ENCODE peak calls at places on chromosomes 13 and 19, in five cellular contexts. N, O, Z, C and A are unnamed samples.

GRCh38 chr19:11736696-11737095 is 2.0 kb downstream of the ZNF823 start:
- DNase-seq in N (no peak), O (peak), C (no peak), Z (no peak), A (peak)

GRCh38 chr19:5828661-5829566 is 10.6 kb downstream of the FUT6 start:
- DNase-seq in N (no peak), C (no peak), Z (no peak), O (no peak), A (peak)

GRCh38 chr13:89925107-89925506 is 1422.4 kb upstream of the MIR17HG start:
- DNase-seq in Z (peak), C (no peak), O (no peak), N (no peak), A (no peak)

GRCh38 chr13:108269601-108270328 is at the start of gene TNFSF13B:
- DNase-seq in C (peak), O (peak), N (peak), Z (peak), A (peak)

GRCh38 chr19:42023121-42023942 is 29.3 kb upstream of the ATP1A3 start:
- DNase-seq in O (no peak), Z (peak), C (peak), N (no peak), A (peak)

GRCh38 chr19:51719251-51719901 is 4.4 kb downstream of the HAS1 start:
- DNase-seq in N (no peak), O (no peak), C (no peak), Z (no peak), A (no peak)

GRCh38 chr13:107834717-107835116 is 380.6 kb downstream of the LIG4 start:
- DNase-seq in N (no peak), Z (no peak), C (no peak), O (no peak), A (no peak)

GRCh38 chr19:38650911-38651584 is 3.6 kb downstream of the ACTN4 start:
- DNase-seq in Z (no peak), C (no peak), O (peak), N (no peak), A (no peak)

GRCh38 chr19:38285567-38285966 is 18.5 kb upstream of the C19orf33 start:
- DNase-seq in O (no peak), N (no peak), Z (no peak), C (no peak), A (no peak)

GRCh38 chr13:67369895-67370660 is 139.9 kb upstream of the PCDH9 start:
- DNase-seq in C (no peak), N (no peak), Z (no peak), O (no peak), A (no peak)

GRCh38 chr19:47598407-47599349 is 10.3 kb upstream of the BICRA start:
- DNase-seq in Z (no peak), O (peak), N (peak), C (no peak), A (no peak)

GRCh38 chr19:45769821-45770191 is 754 bp upstream of the SIX5 start:
- DNase-seq in Z (no peak), C (no peak), O (peak), N (peak), A (no peak)

GRCh38 chr13:33285420-33286124 is at the start of gene STARD13:
- DNase-seq in O (peak), C (no peak), N (peak), Z (peak), A (peak)

GRCh38 chr13:45851171-45851889 is at the start of gene SIAH3:
- DNase-seq in C (no peak), O (peak), N (no peak), Z (no peak), A (no peak)

GRCh38 chr19:52665529-52665928 is 27.4 kb upstream of the ZNF83 start:
- DNase-seq in N (no peak), Z (no peak), O (no peak), C (no peak), A (no peak)

GRCh38 chr19:30731596-30731995 is 359.4 kb downstream of the ZNF536 start:
- DNase-seq in N (no peak), C (no peak), O (no peak), Z (no peak), A (no peak)

GRCh38 chr13:57862879-57863278 is 231.3 kb downstream of the PCDH17 start:
- DNase-seq in N (no peak), O (no peak), Z (no peak), C (no peak), A (no peak)

GRCh38 chr13:77113496-77113895 is 86.5 kb upstream of the FBXL3 start:
- DNase-seq in O (no peak), Z (no peak), N (no peak), C (no peak), A (no peak)

GRCh38 chr13:85825454-85825853 is 26.2 kb upstream of the SLITRK6 start:
- DNase-seq in C (no peak), N (no peak), Z (no peak), O (no peak), A (no peak)

GRCh38 chr19:58229255-58229639 is 533 bp downstream of the ZNF544 start:
- DNase-seq in N (no peak), C (no peak), O (no peak), Z (peak), A (no peak)

GRCh38 chr13:110466261-110466660 is 95.3 kb downstream of the RAB20 start:
- DNase-seq in C (no peak), O (no peak), N (no peak), Z (no peak), A (no peak)

GRCh38 chr13:74778087-74778486 is 643.9 kb upstream of the KLF12 start:
- DNase-seq in Z (no peak), O (no peak), N (no peak), C (no peak), A (no peak)

GRCh38 chr19:39870171-39870971 is 24.2 kb upstream of the FBL start:
- DNase-seq in N (no peak), Z (no peak), O (no peak), C (no peak), A (no peak)

GRCh38 chr19:33621811-33622504 is at the start of gene CHST8:
- DNase-seq in N (peak), O (no peak), C (no peak), Z (peak), A (peak)

GRCh38 chr13:44307255-44307654 is 66.4 kb upstream of the SERP2 start:
- DNase-seq in O (no peak), N (no peak), Z (no peak), C (no peak), A (no peak)
- TF ChIP-seq CTCF in O (no peak), N (no peak), Z (no peak), C (peak), A (no peak)

DNA sequence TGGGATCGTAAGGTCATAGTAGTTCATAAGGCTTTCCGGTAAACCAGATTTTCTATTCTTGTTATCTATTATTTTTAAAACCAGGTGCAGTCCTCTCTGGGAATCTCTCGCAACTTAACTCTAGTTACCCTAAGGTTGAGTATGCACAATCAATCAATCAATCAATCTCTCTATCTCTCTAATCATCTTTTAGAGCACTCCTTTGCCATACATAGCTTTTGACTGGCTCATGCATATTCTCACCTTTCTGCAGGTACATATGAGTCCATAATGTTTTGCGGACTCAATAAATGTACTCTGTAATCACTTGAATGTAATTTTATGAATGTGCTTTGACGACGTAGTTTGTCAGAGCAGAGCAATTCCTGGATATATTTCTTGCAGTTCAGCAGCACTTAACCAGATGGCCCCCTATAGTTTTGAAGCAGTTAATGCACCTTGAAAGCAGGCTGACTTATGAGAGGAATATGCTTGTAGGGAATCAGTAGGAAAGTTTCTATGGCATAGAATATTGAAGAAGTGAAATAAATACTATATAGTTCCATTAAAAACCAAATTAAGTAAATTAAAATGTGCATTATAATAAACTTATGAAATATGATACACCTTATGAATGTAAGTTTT is 524.7 kb downstream of the GPC5 start:
- DNase-seq in Z (no peak), C (no peak), N (no peak), O (no peak), A (no peak)
- TF ChIP-seq CTCF in Z (peak), C (no peak), N (no peak), O (no peak), A (no peak)

DNA sequence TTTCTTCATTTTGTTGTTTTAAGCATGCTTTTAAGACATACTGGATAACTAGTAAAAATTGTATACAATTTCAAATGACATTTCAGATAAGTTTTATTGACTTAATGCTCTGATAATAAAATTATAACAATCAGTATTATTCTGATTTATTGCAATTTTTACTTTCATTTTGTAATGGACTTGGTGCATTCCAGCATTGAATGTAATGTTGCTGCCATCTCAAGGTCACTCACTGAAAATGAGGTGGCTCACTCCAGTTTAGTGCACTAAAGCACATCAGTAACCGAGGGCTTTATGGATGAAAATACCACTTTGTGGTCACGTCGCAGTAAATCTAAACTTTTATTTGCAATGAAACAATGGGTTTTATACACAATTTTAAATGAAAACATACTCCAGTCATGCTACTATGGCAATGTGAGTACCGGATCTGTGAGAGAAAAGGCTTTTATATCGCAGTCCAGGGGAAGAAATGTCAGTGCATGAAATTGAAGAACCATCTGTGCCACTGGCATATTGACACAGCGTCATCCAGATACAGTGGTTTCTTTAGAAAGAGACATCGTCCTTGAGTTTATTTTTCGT is 20.7 kb upstream of the ZNF507 start:
- DNase-seq in O (no peak), Z (no peak), C (no peak), N (no peak), A (no peak)
- TF ChIP-seq CTCF in O (no peak), Z (no peak), C (no peak), N (no peak), A (no peak)

GRCh38 chr13:30700364-30700763 is 35.0 kb upstream of the ALOX5AP start:
- DNase-seq in O (no peak), N (no peak), Z (no peak), C (no peak), A (no peak)

GRCh38 chr13:30705672-30706071 is 29.7 kb upstream of the ALOX5AP start:
- DNase-seq in C (no peak), O (no peak), Z (no peak), N (no peak), A (no peak)

GRCh38 chr13:30704596-30704995 is 30.7 kb upstream of the ALOX5AP start:
- DNase-seq in O (no peak), C (no peak), Z (no peak), N (no peak), A (no peak)

GRCh38 chr13:30698488-30699005 is 36.8 kb upstream of the ALOX5AP start:
- DNase-seq in O (no peak), N (no peak), C (no peak), Z (no peak), A (no peak)

DNA sequence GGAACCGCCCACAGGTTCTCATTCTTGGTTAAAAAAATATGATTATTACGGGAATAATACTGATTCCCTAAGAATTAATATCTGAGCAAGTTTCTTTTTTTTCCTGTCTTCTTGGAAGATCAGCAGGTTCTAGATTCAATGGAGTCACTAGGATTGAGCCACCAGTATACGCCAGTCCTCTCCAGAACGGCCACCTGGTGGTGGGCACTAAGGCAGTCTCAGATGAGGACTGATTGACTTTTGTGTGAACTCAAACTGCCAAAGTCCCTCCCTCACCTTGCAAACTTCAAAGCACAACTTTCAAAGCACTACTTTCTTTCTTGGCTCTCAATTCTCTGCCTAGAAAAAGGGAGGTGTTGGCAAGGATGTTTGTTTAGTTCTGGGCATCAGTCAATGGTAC is 33.3 kb upstream of the ALOX5AP start:
- DNase-seq in N (no peak), Z (no peak), O (no peak), C (no peak), A (no peak)
- TF ChIP-seq CTCF in N (no peak), Z (peak), O (no peak), C (no peak), A (no peak)

DNA sequence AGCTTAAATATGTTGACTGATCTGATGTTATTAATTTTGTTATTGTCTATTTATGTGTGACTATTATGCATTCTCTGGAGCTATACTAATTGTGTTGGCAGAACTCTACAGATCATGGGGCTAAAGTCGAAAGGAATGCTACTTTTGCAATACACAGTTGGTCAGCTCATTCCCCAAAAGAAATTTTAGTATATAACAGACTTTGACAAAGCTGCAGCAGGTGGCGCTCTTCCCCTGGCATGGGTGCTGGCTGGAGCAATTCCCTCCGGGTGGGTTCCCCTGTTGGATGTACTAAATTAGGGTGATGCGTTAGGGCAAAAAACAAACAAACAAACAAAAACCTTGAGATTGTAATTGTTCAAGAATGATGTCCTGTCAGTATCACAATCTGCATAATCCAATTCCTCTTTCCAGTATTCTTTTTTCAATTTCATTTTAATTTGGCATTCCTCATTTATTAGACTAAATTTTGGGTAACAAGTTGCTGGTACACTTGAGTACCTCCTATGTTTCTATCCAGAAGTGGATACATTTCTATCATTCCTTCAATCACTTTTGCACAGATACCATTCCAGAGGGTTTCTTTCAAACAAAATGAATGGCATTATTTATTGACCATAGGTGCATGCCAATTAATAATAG is 322.8 kb upstream of the EDNRB start:
- DNase-seq in N (peak), Z (peak), C (no peak), O (peak), A (peak)
- TF ChIP-seq CTCF in N (peak), Z (peak), C (no peak), O (peak), A (peak)

GRCh38 chr19:27694361-27695055 is 1518.4 kb downstream of the UQCRFS1 start:
- DNase-seq in C (no peak), O (no peak), N (no peak), Z (no peak), A (no peak)
- TF ChIP-seq CTCF in C (no peak), O (no peak), N (no peak), Z (no peak), A (no peak)

GRCh38 chr19:17754634-17755532 is 3.6 kb downstream of the FCHO1 start:
- DNase-seq in Z (no peak), O (no peak), N (no peak), C (no peak), A (peak)
- TF ChIP-seq CTCF in Z (no peak), O (no peak), N (no peak), C (no peak), A (peak)

GRCh38 chr13:35956074-35956473 is 175.1 kb downstream of the DCLK1 start:
- DNase-seq in C (no peak), Z (no peak), N (no peak), O (no peak), A (no peak)

GRCh38 chr13:35957174-35957867 is 173.9 kb downstream of the DCLK1 start:
- DNase-seq in C (no peak), Z (no peak), N (no peak), O (no peak), A (no peak)

GRCh38 chr13:35957996-35958395 is 173.2 kb downstream of the DCLK1 start:
- DNase-seq in C (no peak), O (no peak), N (no peak), Z (no peak), A (no peak)

GRCh38 chr13:35954207-35954560 is 177.0 kb downstream of the DCLK1 start:
- DNase-seq in Z (no peak), N (no peak), O (no peak), C (no peak), A (no peak)

GRCh38 chr13:35953537-35954206 is 177.5 kb downstream of the DCLK1 start:
- DNase-seq in N (peak), Z (peak), O (peak), C (no peak), A (no peak)
- TF ChIP-seq CTCF in N (no peak), Z (peak), O (peak), C (no peak), A (no peak)